ENCODE peak calls at places on chromosomes 6 and 20, in eight cellular contexts. O is HEK293T, X is stromal cell of bone marrow, N is NAMALWA, T is heart left ventricle, L is right atrium auricular region, I is amygdala, F is IMR-90. P is an unnamed sample.

GRCh38 chr6:37502703-37503485 is 3.2 kb upstream of the CCDC167 start:
- DNase-seq in F (no peak), L (no peak), N (peak), O (no peak), I (no peak), T (no peak), X (no peak), P (no peak)

GRCh38 chr6:35258858-35259193 is 709 bp upstream of the ZNF76 start:
- DNase-seq in T (no peak), O (peak), X (peak), I (no peak), F (peak), N (peak), L (no peak), P (no peak)

GRCh38 chr6:27726620-27727023 is 185.6 kb downstream of the OR2B2 start:
- DNase-seq in N (peak), O (peak), T (no peak), I (no peak), X (no peak), L (no peak), F (peak), P (no peak)

GRCh38 chr20:43838703-43839060 is 76.0 kb upstream of the TOX2 start:
- DNase-seq in O (no peak), F (no peak), I (no peak), L (peak), N (no peak), X (no peak), T (no peak), P (no peak)

GRCh38 chr20:63552481-63553249 is 1.3 kb upstream of the FNDC11 start:
- DNase-seq in L (no peak), N (peak), X (no peak), I (no peak), F (no peak), O (no peak), T (no peak), P (no peak)

GRCh38 chr20:44208165-44208564 is 2.4 kb downstream of the OSER1 start:
- DNase-seq in T (no peak), O (no peak), X (no peak), F (no peak), N (peak), L (peak), I (no peak), P (no peak)

GRCh38 chr20:21291026-21291425 is 12.1 kb upstream of the XRN2 start:
- DNase-seq in L (no peak), F (peak), X (peak), T (no peak), O (no peak), I (no peak), N (no peak), P (no peak)

GRCh38 chr6:159969204-159969912 is 476 bp downstream of the IGF2R start:
- DNase-seq in L (no peak), X (no peak), F (peak), O (peak), I (no peak), N (peak), T (peak), P (peak)

GRCh38 chr6:166678426-166678825 is 51.4 kb upstream of the RPS6KA2 start:
- DNase-seq in X (no peak), N (no peak), I (no peak), L (no peak), F (peak), O (no peak), T (no peak), P (no peak)